ENCODE peak calls at places on chromosomes 11 and 22, in four cellular contexts. V, X, B and R are unnamed samples.

GRCh38 chr11:44955019-44955738 is 4.5 kb upstream of the TP53I11 start:
- DNase-seq in V (peak; percentile 50), X (peak; percentile 48), B (peak; percentile 59), R (no peak)

GRCh38 chr22:38948181-38948940 is 9.0 kb upstream of the APOBEC3A start:
- DNase-seq in V (no peak), X (no peak), B (no peak), R (no peak)

GRCh38 chr11:83092488-83093384 is 21.0 kb upstream of the RAB30 start:
- DNase-seq in V (no peak), X (no peak), B (peak; percentile 74), R (no peak)

GRCh38 chr11:68113986-68114385 is 7.2 kb downstream of the CHKA start:
- DNase-seq in V (no peak), X (no peak), B (no peak), R (no peak)

GRCh38 chr11:102319544-102319943 is 2.3 kb downstream of the BIRC3 start:
- DNase-seq in V (no peak), X (no peak), B (no peak), R (no peak)

GRCh38 chr22:31607696-31608095 is 54.3 kb downstream of the PISD start:
- DNase-seq in V (no peak), X (no peak), B (no peak), R (no peak)

GRCh38 chr22:28054622-28054871 is 135.5 kb upstream of the PITPNB start:
- DNase-seq in V (no peak), X (no peak), B (no peak), R (no peak)

GRCh38 chr11:120343429-120343828 is 7.2 kb downstream of the ARHGEF12 start:
- DNase-seq in V (peak; percentile 35), X (no peak), B (no peak), R (no peak)

GRCh38 chr11:95715777-95716241 is 73.8 kb downstream of the FAM76B start:
- DNase-seq in V (peak; percentile 12), X (no peak), B (no peak), R (no peak)

GRCh38 chr11:130070109-130070828 is 575 bp downstream of the APLP2 start:
- DNase-seq in V (peak; percentile 49), X (no peak), B (peak; percentile 26), R (peak; percentile 6)

GRCh38 chr11:35420371-35420770 is 1.0 kb upstream of the SLC1A2 start:
- DNase-seq in V (no peak), X (no peak), B (no peak), R (no peak)

GRCh38 chr22:41650229-41650628 is 29.1 kb downstream of the XRCC6 start:
- DNase-seq in V (no peak), X (no peak), B (no peak), R (no peak)

GRCh38 chr11:65773784-65774411 is 6.9 kb downstream of the AP5B1 start:
- DNase-seq in V (no peak), X (no peak), B (no peak), R (no peak)

GRCh38 chr11:47216141-47216798 is 1.5 kb downstream of the DDB2 start:
- DNase-seq in V (peak; percentile 82), X (peak; percentile 23), B (peak; percentile 43), R (peak; percentile 25)

GRCh38 chr22:37775785-37776638 is 31.7 kb upstream of the GCAT start:
- DNase-seq in V (no peak), X (no peak), B (no peak), R (no peak)

GRCh38 chr22:19271856-19272535 is 19.5 kb downstream of the CLTCL1 start:
- DNase-seq in V (no peak), X (no peak), B (no peak), R (no peak)

GRCh38 chr11:61120865-61121831 is 18.9 kb downstream of the CD5 start:
- DNase-seq in V (peak; percentile 81), X (no peak), B (no peak), R (peak; percentile 20)

GRCh38 chr11:66638177-66639065 is at the start of gene RBM4:
- DNase-seq in V (peak; percentile 100), X (peak; percentile 98), B (peak; percentile 99), R (peak; percentile 94)

GRCh38 chr11:8354622-8355417 is 91.1 kb upstream of the LMO1 start:
- DNase-seq in V (no peak), X (no peak), B (no peak), R (no peak)

GRCh38 chr11:3104051-3104714 is 47.0 kb upstream of the CARS1 start:
- DNase-seq in V (no peak), X (no peak), B (no peak), R (no peak)

GRCh38 chr11:121476379-121477032 is 23.7 kb upstream of the SORL1-AS1 start:
- DNase-seq in V (no peak), X (no peak), B (no peak), R (no peak)

GRCh38 chr11:44561275-44561781 is 4.1 kb upstream of the CD82 start:
- DNase-seq in V (no peak), X (no peak), B (no peak), R (no peak)

GRCh38 chr11:94926698-94927237 is 46.6 kb downstream of the CWC15 start:
- DNase-seq in V (peak; percentile 51), X (peak; percentile 85), B (peak; percentile 91), R (no peak)

GRCh38 chr11:117187799-117188481 is 9.4 kb downstream of the SIDT2 start:
- DNase-seq in V (no peak), X (no peak), B (peak; percentile 12), R (no peak)

GRCh38 chr11:61460474-61460881 is 30.6 kb downstream of the SDHAF2 start:
- DNase-seq in V (no peak), X (peak; percentile 40), B (no peak), R (no peak)

GRCh38 chr11:39668640-39669039 is 1790.8 kb downstream of the LRRC4C start:
- DNase-seq in V (peak; percentile 58), X (no peak), B (no peak), R (no peak)

GRCh38 chr11:80722616-80723015 is 1281.8 kb upstream of the TENM4 start:
- DNase-seq in V (no peak), X (no peak), B (no peak), R (no peak)

GRCh38 chr11:78030429-78031325 is 7.6 kb upstream of the KCTD14 start:
- DNase-seq in V (peak; percentile 95), X (peak; percentile 9), B (no peak), R (no peak)

GRCh38 chr22:18057568-18058209 is 20.1 kb upstream of the PEX26 start:
- DNase-seq in V (peak; percentile 41), X (peak; percentile 85), B (peak; percentile 98), R (no peak)

GRCh38 chr22:48654492-48654891 is 1173.2 kb downstream of the BRD1 start:
- DNase-seq in V (no peak), X (no peak), B (no peak), R (no peak)

GRCh38 chr22:48651981-48652538 is 1175.6 kb downstream of the BRD1 start:
- DNase-seq in V (no peak), X (no peak), B (no peak), R (no peak)

GRCh38 chr22:48653306-48653705 is 1174.4 kb downstream of the BRD1 start:
- DNase-seq in V (no peak), X (no peak), B (no peak), R (no peak)

GRCh38 chr22:48652796-48653195 is 1174.9 kb downstream of the BRD1 start:
- DNase-seq in V (no peak), X (no peak), B (no peak), R (no peak)

DNA sequence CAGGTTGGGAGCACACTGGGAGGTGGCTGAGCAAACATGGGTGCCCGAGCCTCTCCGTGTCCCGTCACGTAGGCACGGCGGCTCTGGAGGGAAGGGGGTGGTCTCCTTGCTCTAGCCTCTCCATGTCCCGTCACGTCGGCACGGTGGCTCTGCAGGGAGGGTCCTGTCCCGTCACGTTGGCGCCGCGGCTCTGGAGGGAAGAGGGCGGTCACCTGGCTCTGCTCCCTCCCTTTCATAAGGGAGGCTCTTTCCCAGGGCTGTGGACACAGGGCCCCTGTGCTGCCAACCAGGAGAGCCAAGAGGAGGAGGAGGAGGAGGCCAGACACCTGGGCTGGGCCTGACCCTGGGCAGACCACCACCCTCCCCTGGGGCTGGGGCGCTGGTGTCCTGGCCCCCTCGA is 1173.7 kb downstream of the BRD1 start:
- DNase-seq in V (no peak), X (no peak), B (no peak), R (no peak)
- H3K9me3 ChIP-seq in V (no peaks in the 10 kb centered on the region), X (no peaks in the 10 kb centered on the region), B (no peaks in the 10 kb centered on the region), R (no peaks in the 10 kb centered on the region)

GRCh38 chr11:126348806-126349582 is 6.5 kb upstream of the ST3GAL4 start:
- DNase-seq in V (no peak), X (no peak), B (no peak), R (no peak)

GRCh38 chr11:126352934-126353801 is 2.3 kb upstream of the ST3GAL4 start:
- DNase-seq in V (peak; percentile 47), X (no peak), B (no peak), R (no peak)

GRCh38 chr11:126350811-126351210 is 4.7 kb upstream of the ST3GAL4 start:
- DNase-seq in V (no peak), X (no peak), B (no peak), R (no peak)

GRCh38 chr11:126354631-126355323 is 709 bp upstream of the ST3GAL4 start:
- DNase-seq in V (no peak), X (no peak), B (no peak), R (no peak)

DNA sequence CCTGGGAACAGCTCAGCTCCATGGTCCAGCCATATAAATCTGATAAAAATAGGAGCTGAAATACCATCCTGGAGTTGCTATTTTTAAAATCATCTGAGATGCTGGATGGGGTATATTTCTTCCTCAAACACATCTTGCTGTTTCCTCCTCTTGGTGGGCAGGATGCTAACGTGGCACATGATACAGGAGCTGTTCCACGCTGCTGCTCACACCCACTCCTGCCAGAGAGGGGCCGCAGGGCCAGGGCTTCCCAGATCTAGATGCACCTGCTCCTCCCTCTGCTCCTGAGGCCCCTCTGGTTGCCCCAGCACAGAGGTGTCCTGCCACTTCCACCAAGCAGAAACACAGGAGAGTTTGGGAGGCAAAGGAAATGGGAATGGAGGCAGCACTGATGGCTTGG is 3.3 kb upstream of the ST3GAL4 start:
- DNase-seq in V (no peak), X (no peak), B (no peak), R (no peak)
- H3K27ac ChIP-seq in V (no peak overlapping the region), X (no peak overlapping the region), B (no peak overlapping the region), R (no peak overlapping the region)

DNA sequence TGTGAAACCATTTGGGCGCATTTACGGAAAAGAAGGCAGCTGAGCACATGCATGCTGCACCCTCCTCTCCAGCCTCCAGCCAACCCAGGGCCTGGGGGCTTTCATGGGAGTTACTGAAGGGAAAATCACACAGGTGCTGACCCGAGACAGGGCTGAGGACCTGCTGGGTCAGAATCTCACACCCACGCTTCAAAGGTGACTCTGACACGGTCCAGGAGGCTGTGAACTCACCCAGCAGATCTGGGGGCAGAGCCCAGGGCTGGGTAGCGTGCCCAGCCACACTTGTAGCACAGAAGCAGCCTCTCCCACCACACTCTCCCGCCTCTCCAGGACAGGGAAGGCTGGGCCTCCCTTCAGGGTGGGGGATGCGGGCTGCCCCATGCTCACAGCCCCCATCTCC is 347.6 kb downstream of the CTTN start:
- DNase-seq in V (no peak), X (no peak), B (no peak), R (no peak)
- H3K9me3 ChIP-seq in V (peaks cover 22% of the 10 kb centered on the region), X (peaks cover 12% of the 10 kb centered on the region), B (peaks cover 5% of the 10 kb centered on the region), R (no peaks in the 10 kb centered on the region)

GRCh38 chr11:58024601-58025091 is 965 bp downstream of the OR9Q1 start:
- DNase-seq in V (peak; percentile 83), X (peak; percentile 51), B (peak; percentile 75), R (no peak)
- H3K27ac ChIP-seq in V (peak overlapping the region; percentile 22), X (peak overlapping the region; percentile 2), B (peak overlapping the region; percentile 26), R (no peak overlapping the region)